ENCODE peak calls at places on chromosomes 6 and 20, in six cellular contexts. One of them, this sample, is unnamed.

GRCh38 chr6:39666706-39667489 is 58.3 kb downstream of the KIF6 start:
- DNase-seq in mesenchymal stem cell: no peak
- DNase-seq in IMR-90: no peak
- DNase-seq in H1: no peak
- DNase-seq in neuronal stem cell: no peak
- DNase-seq in trophoblast cell: no peak
- DNase-seq in this sample: peak

GRCh38 chr6:163897669-163898068 is 483.2 kb downstream of the QKI start:
- DNase-seq in H1: no peak
- DNase-seq in mesenchymal stem cell: no peak
- DNase-seq in trophoblast cell: peak
- DNase-seq in neuronal stem cell: no peak
- DNase-seq in IMR-90: no peak
- DNase-seq in this sample: no peak

GRCh38 chr20:10249822-10250221 is 31.2 kb downstream of the SNAP25 start:
- DNase-seq in neuronal stem cell: no peak
- DNase-seq in H1: no peak
- DNase-seq in mesenchymal stem cell: no peak
- DNase-seq in trophoblast cell: no peak
- DNase-seq in IMR-90: no peak
- DNase-seq in this sample: no peak

GRCh38 chr20:56348746-56349145 is 10.0 kb upstream of the FAM210B start:
- DNase-seq in IMR-90: no peak
- DNase-seq in mesenchymal stem cell: no peak
- DNase-seq in H1: no peak
- DNase-seq in trophoblast cell: no peak
- DNase-seq in neuronal stem cell: no peak
- DNase-seq in this sample: no peak

GRCh38 chr6:20921533-20921932 is 387.3 kb downstream of the CDKAL1 start:
- DNase-seq in neuronal stem cell: no peak
- DNase-seq in mesenchymal stem cell: no peak
- DNase-seq in trophoblast cell: no peak
- DNase-seq in IMR-90: peak
- DNase-seq in H1: no peak
- DNase-seq in this sample: no peak

GRCh38 chr6:4253604-4254211 is 118.3 kb upstream of the ECI2 start:
- DNase-seq in neuronal stem cell: no peak
- DNase-seq in IMR-90: peak
- DNase-seq in mesenchymal stem cell: peak
- DNase-seq in H1: no peak
- DNase-seq in trophoblast cell: no peak
- DNase-seq in this sample: no peak

GRCh38 chr6:15464211-15464725 is 198.6 kb downstream of the DTNBP1 start:
- DNase-seq in trophoblast cell: no peak
- DNase-seq in mesenchymal stem cell: peak
- DNase-seq in H1: peak
- DNase-seq in neuronal stem cell: peak
- DNase-seq in IMR-90: no peak
- DNase-seq in this sample: peak

GRCh38 chr6:17894191-17894590 is 93.2 kb downstream of the KIF13A start:
- DNase-seq in trophoblast cell: peak
- DNase-seq in IMR-90: no peak
- DNase-seq in neuronal stem cell: no peak
- DNase-seq in H1: no peak
- DNase-seq in mesenchymal stem cell: no peak
- DNase-seq in this sample: no peak

GRCh38 chr6:44701637-44702101 is 314.2 kb downstream of the CDC5L start:
- DNase-seq in neuronal stem cell: peak
- DNase-seq in trophoblast cell: no peak
- DNase-seq in IMR-90: no peak
- DNase-seq in mesenchymal stem cell: no peak
- DNase-seq in H1: peak
- DNase-seq in this sample: peak

GRCh38 chr6:132648356-132648755 is 10.6 kb downstream of the TAAR1 start:
- DNase-seq in neuronal stem cell: no peak
- DNase-seq in IMR-90: peak
- DNase-seq in mesenchymal stem cell: peak
- DNase-seq in trophoblast cell: no peak
- DNase-seq in H1: no peak
- DNase-seq in this sample: no peak

GRCh38 chr20:61732511-61733210 is 333.0 kb downstream of the TAF4 start:
- DNase-seq in H1: no peak
- DNase-seq in trophoblast cell: no peak
- DNase-seq in IMR-90: no peak
- DNase-seq in neuronal stem cell: no peak
- DNase-seq in mesenchymal stem cell: no peak
- DNase-seq in this sample: no peak

GRCh38 chr6:25713802-25714201 is 40.7 kb upstream of the SLC17A4 start:
- DNase-seq in IMR-90: no peak
- DNase-seq in H1: no peak
- DNase-seq in trophoblast cell: no peak
- DNase-seq in mesenchymal stem cell: no peak
- DNase-seq in neuronal stem cell: no peak
- DNase-seq in this sample: no peak

GRCh38 chr20:56003966-56004365 is 1.4 kb downstream of the CBLN4 start:
- DNase-seq in neuronal stem cell: peak
- DNase-seq in trophoblast cell: no peak
- DNase-seq in H1: no peak
- DNase-seq in IMR-90: no peak
- DNase-seq in mesenchymal stem cell: no peak
- DNase-seq in this sample: peak

GRCh38 chr20:40868568-40869223 is 159.9 kb upstream of the TOP1 start:
- DNase-seq in mesenchymal stem cell: peak
- DNase-seq in neuronal stem cell: no peak
- DNase-seq in trophoblast cell: no peak
- DNase-seq in IMR-90: peak
- DNase-seq in H1: no peak
- DNase-seq in this sample: no peak

GRCh38 chr6:10184408-10185187 is 230.3 kb downstream of the TFAP2A start:
- DNase-seq in mesenchymal stem cell: no peak
- DNase-seq in trophoblast cell: no peak
- DNase-seq in IMR-90: no peak
- DNase-seq in neuronal stem cell: no peak
- DNase-seq in H1: no peak
- DNase-seq in this sample: no peak

GRCh38 chr6:38117281-38117680 is 297.8 kb downstream of the ZFAND3 start:
- DNase-seq in neuronal stem cell: no peak
- DNase-seq in mesenchymal stem cell: no peak
- DNase-seq in H1: no peak
- DNase-seq in trophoblast cell: no peak
- DNase-seq in IMR-90: peak
- DNase-seq in this sample: no peak

GRCh38 chr20:32479697-32480140 is 105.4 kb downstream of the NOL4L start:
- DNase-seq in H1: no peak
- DNase-seq in IMR-90: no peak
- DNase-seq in mesenchymal stem cell: no peak
- DNase-seq in trophoblast cell: no peak
- DNase-seq in neuronal stem cell: no peak
- DNase-seq in this sample: no peak

GRCh38 chr6:132445201-132445951 is 44.1 kb upstream of the MOXD1 start:
- DNase-seq in mesenchymal stem cell: peak
- DNase-seq in H1: no peak
- DNase-seq in IMR-90: peak
- DNase-seq in trophoblast cell: peak
- DNase-seq in neuronal stem cell: no peak
- DNase-seq in this sample: no peak

GRCh38 chr20:40286991-40287531 is 402.0 kb downstream of the MAFB start:
- DNase-seq in H1: no peak
- DNase-seq in mesenchymal stem cell: no peak
- DNase-seq in neuronal stem cell: no peak
- DNase-seq in IMR-90: no peak
- DNase-seq in trophoblast cell: no peak
- DNase-seq in this sample: no peak

GRCh38 chr6:125722886-125723285 is 26.5 kb upstream of the HEY2 start:
- DNase-seq in trophoblast cell: no peak
- DNase-seq in H1: no peak
- DNase-seq in neuronal stem cell: no peak
- DNase-seq in mesenchymal stem cell: no peak
- DNase-seq in IMR-90: no peak
- DNase-seq in this sample: no peak

GRCh38 chr20:24703284-24703610 is 233.8 kb downstream of the SYNDIG1 start:
- DNase-seq in neuronal stem cell: no peak
- DNase-seq in trophoblast cell: no peak
- DNase-seq in mesenchymal stem cell: no peak
- DNase-seq in IMR-90: no peak
- DNase-seq in H1: no peak
- DNase-seq in this sample: peak

GRCh38 chr20:33788351-33789049 is 22.6 kb upstream of the CHMP4B start:
- DNase-seq in H1: no peak
- DNase-seq in neuronal stem cell: no peak
- DNase-seq in trophoblast cell: no peak
- DNase-seq in IMR-90: no peak
- DNase-seq in mesenchymal stem cell: no peak
- DNase-seq in this sample: no peak

GRCh38 chr6:100905067-100905466 is 23.9 kb upstream of the ASCC3 start:
- DNase-seq in mesenchymal stem cell: no peak
- DNase-seq in H1: no peak
- DNase-seq in trophoblast cell: no peak
- DNase-seq in neuronal stem cell: no peak
- DNase-seq in IMR-90: no peak
- DNase-seq in this sample: no peak

GRCh38 chr6:124446966-124447365 is 515.3 kb upstream of the RNF217 start:
- DNase-seq in H1: no peak
- DNase-seq in trophoblast cell: no peak
- DNase-seq in IMR-90: no peak
- DNase-seq in mesenchymal stem cell: no peak
- DNase-seq in neuronal stem cell: no peak
- DNase-seq in this sample: no peak
- H3K14ac ChIP-seq in H1: no peak
- H3K14ac ChIP-seq in trophoblast cell: no peak
- H3K14ac ChIP-seq in IMR-90: no peak
- H3K14ac ChIP-seq in mesenchymal stem cell: no peak
- H3K14ac ChIP-seq in neuronal stem cell: no peak
- H3K14ac ChIP-seq in this sample: no peak

DNA sequence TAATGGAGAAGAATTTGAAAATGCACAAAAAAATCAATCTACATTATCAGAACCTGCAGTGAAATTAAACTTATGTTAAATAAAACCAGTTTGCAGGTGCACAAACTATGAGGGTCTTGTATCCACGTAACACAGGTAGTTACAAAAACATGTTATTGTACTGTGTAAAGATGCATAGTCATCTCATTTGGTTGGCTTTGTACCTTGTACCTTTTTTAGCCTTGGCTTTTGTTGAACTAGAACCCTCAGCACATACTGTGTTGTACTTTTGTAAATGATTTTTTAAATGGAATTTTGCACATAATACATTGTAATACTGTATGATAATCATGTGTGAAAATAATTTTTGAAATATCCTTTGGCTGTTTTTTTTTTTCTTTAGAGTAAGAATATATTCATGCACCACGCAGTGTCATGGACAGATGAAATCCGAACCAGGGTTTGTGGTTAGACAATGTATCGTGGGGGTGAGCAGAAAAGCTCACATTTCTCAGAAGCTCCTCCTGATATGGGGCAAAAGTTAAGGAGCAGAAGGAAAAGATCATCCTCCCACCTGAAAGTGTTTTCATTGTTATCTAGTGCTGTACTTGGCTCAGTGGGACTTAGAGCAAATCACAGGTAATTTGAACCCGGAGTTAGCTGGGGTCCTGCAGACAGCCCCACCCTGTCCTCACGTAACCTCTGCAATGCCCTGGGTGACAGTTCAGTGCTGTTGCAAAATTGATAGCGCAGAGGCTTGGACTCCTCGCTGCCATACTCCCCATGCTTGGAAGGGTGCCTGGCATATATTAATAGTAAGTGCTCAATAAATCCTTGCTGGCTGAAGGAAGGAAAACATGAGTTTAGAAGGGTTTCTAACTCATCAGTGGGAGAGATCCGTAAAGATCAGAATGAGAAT is 14.8 kb upstream of the NAA20 start:
- DNase-seq in IMR-90: peak
- DNase-seq in mesenchymal stem cell: no peak
- DNase-seq in H1: no peak
- DNase-seq in trophoblast cell: no peak
- DNase-seq in neuronal stem cell: no peak
- DNase-seq in this sample: no peak
- H3K4me2 ChIP-seq in IMR-90: peak
- H3K4me2 ChIP-seq in mesenchymal stem cell: no peak
- H3K4me2 ChIP-seq in H1: no peak
- H3K4me2 ChIP-seq in trophoblast cell: no peak
- H3K4me2 ChIP-seq in neuronal stem cell: no peak
- H3K4me2 ChIP-seq in this sample: no peak

DNA sequence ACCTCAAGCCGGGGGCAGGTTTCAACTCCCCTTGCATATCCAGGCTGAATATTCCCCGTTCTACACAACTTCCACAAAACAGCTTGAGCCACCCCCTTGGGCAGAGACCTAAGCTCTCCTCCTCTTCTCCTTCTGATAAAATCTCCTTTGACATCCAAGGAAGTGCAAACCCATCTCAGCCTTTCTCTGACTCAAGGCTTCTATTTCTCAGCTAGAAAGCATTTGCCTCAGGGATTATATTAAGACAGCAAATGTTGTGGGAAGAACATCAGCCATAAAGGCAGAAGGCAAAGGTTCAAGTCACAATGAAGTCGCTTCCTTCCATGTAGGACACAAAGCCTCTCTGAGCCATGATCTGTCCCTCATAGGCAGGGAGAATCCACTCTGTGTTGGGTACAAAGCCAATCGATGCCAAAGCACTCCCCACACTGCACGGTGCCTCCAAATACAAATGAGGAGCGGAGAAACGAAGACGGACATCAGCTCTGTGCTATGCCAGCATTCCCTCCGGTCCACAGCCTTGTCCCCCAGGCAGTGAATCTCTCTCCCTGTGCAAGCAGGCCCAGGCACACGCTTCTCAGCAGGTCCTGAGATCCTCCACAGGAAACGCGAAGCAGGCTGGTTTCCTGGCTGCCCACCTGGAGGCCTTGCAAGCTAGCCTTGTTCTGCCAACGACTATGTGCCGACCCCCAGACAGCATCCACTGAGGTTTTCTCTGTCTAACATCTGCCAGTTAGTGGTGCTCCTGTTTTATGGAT is 386.4 kb upstream of the ARID1B start:
- DNase-seq in trophoblast cell: peak
- DNase-seq in IMR-90: no peak
- DNase-seq in H1: no peak
- DNase-seq in mesenchymal stem cell: no peak
- DNase-seq in neuronal stem cell: no peak
- DNase-seq in this sample: peak
- H3K23ac ChIP-seq in trophoblast cell: no peak
- H3K23ac ChIP-seq in IMR-90: no peak
- H3K23ac ChIP-seq in H1: peak
- H3K23ac ChIP-seq in mesenchymal stem cell: no peak
- H3K23ac ChIP-seq in neuronal stem cell: no peak
- H3K23ac ChIP-seq in this sample: no peak

DNA sequence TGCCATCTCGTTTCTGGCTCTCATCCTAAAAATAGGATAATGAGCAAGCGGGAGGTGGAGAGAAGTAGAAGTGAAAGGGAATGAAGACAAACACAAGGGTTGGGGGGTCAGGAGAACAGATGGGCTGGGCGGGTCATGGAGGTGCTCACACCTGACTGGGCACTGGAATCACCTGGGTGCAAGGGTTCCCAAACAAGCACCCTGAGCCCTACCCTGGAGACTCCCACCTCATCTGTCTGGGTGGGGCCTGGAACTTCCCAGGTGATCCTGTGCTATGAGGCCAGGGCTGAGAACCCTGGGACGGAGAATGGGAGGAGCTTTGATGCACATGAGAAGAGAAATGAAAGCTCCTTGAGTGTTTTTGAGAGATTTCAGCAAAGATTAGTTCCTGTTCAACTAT is 223.6 kb downstream of the ANKRD60 start:
- DNase-seq in trophoblast cell: no peak
- DNase-seq in neuronal stem cell: no peak
- DNase-seq in mesenchymal stem cell: no peak
- DNase-seq in IMR-90: no peak
- DNase-seq in H1: no peak
- DNase-seq in this sample: no peak
- H3K14ac ChIP-seq in trophoblast cell: no peak
- H3K14ac ChIP-seq in neuronal stem cell: no peak
- H3K14ac ChIP-seq in mesenchymal stem cell: no peak
- H3K14ac ChIP-seq in IMR-90: no peak
- H3K14ac ChIP-seq in H1: no peak
- H3K14ac ChIP-seq in this sample: no peak

This sample was measured in H9.